ENCODE peak calls at places on chromosomes 12 and 14, in six cellular contexts. Q is B cell, B is Daoy, K is AG04450, S is NCI-H524, N is AML-193. C is an unnamed sample.

GRCh38 chr12:87142346-87142745 is 886.2 kb upstream of the MGAT4C start:
- DNase-seq in S (no peak), Q (no peak), B (no peak), N (no peak), K (no peak), C (no peak)

GRCh38 chr12:59408431-59408830 is 187.4 kb upstream of the SLC16A7 start:
- DNase-seq in K (no peak), B (no peak), N (no peak), S (no peak), Q (no peak), C (no peak)

GRCh38 chr12:24945822-24946221 is 3.1 kb downstream of the BCAT1 start:
- DNase-seq in K (no peak), S (peak), N (no peak), B (no peak), Q (no peak), C (no peak)

GRCh38 chr14:95516554-95517209 is at the start of gene SYNE3:
- DNase-seq in K (no peak), B (no peak), N (no peak), Q (peak), S (peak), C (peak)

GRCh38 chr14:23182372-23183014 is 967 bp downstream of the SLC7A8 start:
- DNase-seq in N (no peak), K (no peak), S (peak), Q (peak), B (peak), C (peak)

GRCh38 chr14:96588410-96589249 is 86.4 kb downstream of the PAPOLA start:
- DNase-seq in Q (peak), B (no peak), S (no peak), K (no peak), N (no peak), C (no peak)

GRCh38 chr12:128852885-128853284 is 393 bp upstream of the GLT1D1 start:
- DNase-seq in S (no peak), B (no peak), Q (no peak), N (no peak), K (no peak), C (no peak)

GRCh38 chr14:69827560-69827959 is 30.5 kb upstream of the SLC10A1 start:
- DNase-seq in B (peak), K (no peak), Q (no peak), S (peak), N (no peak), C (peak)

GRCh38 chr14:70665448-70666363 is 24.0 kb downstream of the TTC9 start:
- DNase-seq in N (no peak), S (no peak), B (peak), K (no peak), Q (peak), C (no peak)

GRCh38 chr12:24293549-24293948 is 344.1 kb upstream of the SOX5 start:
- DNase-seq in B (no peak), N (no peak), Q (no peak), K (no peak), S (no peak), C (no peak)